ENCODE peak calls at places on chromosome 12, in nine cellular contexts. A, D, B, X, I, G, O, H and T are unnamed samples. For H3K9me3, the result is how much of the 10 kb centered on the place peaks cover.

GRCh38 chr12:532908-533565 is 73.3 kb downstream of the B4GALNT3 start:
- DNase-seq in A (no peak), D (no peak), B (no peak), X (peak), I (no peak), G (no peak), O (no peak), H (no peak), T (no peak)

GRCh38 chr12:113879658-113880057 is 86.5 kb downstream of the RBM19 start:
- DNase-seq in A (no peak), D (no peak), B (no peak), X (no peak), I (no peak), G (no peak), O (no peak), H (no peak), T (no peak)

GRCh38 chr12:6603095-6603567 is 4.0 kb downstream of the CHD4 start:
- DNase-seq in A (peak), D (no peak), B (no peak), X (no peak), I (no peak), G (no peak), O (peak), H (peak), T (peak)

GRCh38 chr12:13154027-13154538 is 42.4 kb upstream of the EMP1 start:
- DNase-seq in A (no peak), D (no peak), B (no peak), X (no peak), I (no peak), G (no peak), O (no peak), H (no peak), T (no peak)

GRCh38 chr12:92551853-92552397 is 150.9 kb upstream of the PLEKHG7 start:
- DNase-seq in A (no peak), D (no peak), B (no peak), X (peak), I (no peak), G (peak), O (no peak), H (no peak), T (no peak)

GRCh38 chr12:109758406-109759075 is 44.9 kb downstream of the FAM222A start:
- DNase-seq in A (peak), D (no peak), B (no peak), X (no peak), I (peak), G (no peak), O (no peak), H (no peak), T (no peak)

GRCh38 chr12:122422769-122423257 is 344 bp upstream of the CLIP1 start:
- DNase-seq in A (no peak), D (no peak), B (no peak), X (no peak), I (peak), G (peak), O (peak), H (peak), T (no peak)

GRCh38 chr12:68435816-68436215 is 103.7 kb upstream of the MDM1 start:
- DNase-seq in A (no peak), D (no peak), B (peak), X (peak), I (no peak), G (no peak), O (no peak), H (no peak), T (no peak)

GRCh38 chr12:78674311-78675085 is 190.1 kb upstream of the SYT1 start:
- DNase-seq in A (no peak), D (no peak), B (no peak), X (no peak), I (no peak), G (no peak), O (peak), H (no peak), T (no peak)

GRCh38 chr12:4353785-4354208 is 25.7 kb downstream of the FGF23 start:
- DNase-seq in A (no peak), D (no peak), B (no peak), X (peak), I (no peak), G (peak), O (peak), H (peak), T (peak)

GRCh38 chr12:75870878-75871277 is 160.7 kb downstream of the PHLDA1 start:
- DNase-seq in A (no peak), D (no peak), B (no peak), X (no peak), I (no peak), G (no peak), O (peak), H (no peak), T (no peak)

GRCh38 chr12:113062502-113063395 is 6.2 kb downstream of the DTX1 start:
- DNase-seq in A (no peak), D (peak), B (no peak), X (no peak), I (no peak), G (no peak), O (no peak), H (peak), T (no peak)

GRCh38 chr12:29591140-29592020 is 93.9 kb upstream of the OVCH1 start:
- DNase-seq in A (no peak), D (no peak), B (no peak), X (peak), I (no peak), G (peak), O (no peak), H (no peak), T (no peak)

GRCh38 chr12:7303772-7304171 is at the start of gene ACSM4:
- DNase-seq in A (no peak), D (no peak), B (no peak), X (no peak), I (no peak), G (no peak), O (no peak), H (no peak), T (no peak)

GRCh38 chr12:17062296-17063061 is 456.5 kb upstream of the LMO3 start:
- DNase-seq in A (no peak), D (no peak), B (no peak), X (no peak), I (no peak), G (no peak), O (peak), H (no peak), T (no peak)

GRCh38 chr12:97756741-97757140 is 294.1 kb downstream of the RMST start:
- DNase-seq in A (no peak), D (no peak), B (no peak), X (no peak), I (no peak), G (no peak), O (no peak), H (no peak), T (no peak)

GRCh38 chr12:112183141-112183581 is 57.8 kb downstream of the TRAFD1 start:
- DNase-seq in A (no peak), D (no peak), B (no peak), X (no peak), I (no peak), G (peak), O (no peak), H (no peak), T (no peak)

GRCh38 chr12:113005759-113006158 is 27.4 kb downstream of the OAS2 start:
- DNase-seq in A (no peak), D (no peak), B (no peak), X (no peak), I (no peak), G (peak), O (peak), H (peak), T (no peak)

GRCh38 chr12:86660488-86661171 is 404.4 kb upstream of the MGAT4C start:
- DNase-seq in A (no peak), D (no peak), B (no peak), X (no peak), I (no peak), G (no peak), O (peak), H (no peak), T (no peak)

GRCh38 chr12:66533767-66534166 is 145.1 kb downstream of the GRIP1 start:
- DNase-seq in A (no peak), D (no peak), B (no peak), X (no peak), I (no peak), G (no peak), O (no peak), H (peak), T (no peak)

GRCh38 chr12:49293056-49293956 is 1.6 kb upstream of the PRPH start:
- DNase-seq in A (peak), D (peak), B (no peak), X (no peak), I (no peak), G (no peak), O (no peak), H (no peak), T (no peak)

GRCh38 chr12:101040936-101041335 is 169.1 kb downstream of the SLC5A8 start:
- DNase-seq in A (no peak), D (no peak), B (no peak), X (no peak), I (no peak), G (no peak), O (no peak), H (no peak), T (no peak)

GRCh38 chr12:22860926-22861325 is 236.0 kb downstream of the ETNK1 start:
- DNase-seq in A (no peak), D (no peak), B (no peak), X (no peak), I (no peak), G (no peak), O (no peak), H (no peak), T (no peak)

GRCh38 chr12:109934026-109934425 is 34.0 kb downstream of the TCHP start:
- DNase-seq in A (peak), D (no peak), B (peak), X (no peak), I (no peak), G (no peak), O (no peak), H (peak), T (no peak)

GRCh38 chr12:93003540-93004239 is 74.6 kb upstream of the EEA1 start:
- DNase-seq in A (no peak), D (no peak), B (no peak), X (no peak), I (no peak), G (no peak), O (no peak), H (no peak), T (no peak)

GRCh38 chr12:102957339-102958050 is at the start of gene ASCL1:
- DNase-seq in A (no peak), D (no peak), B (no peak), X (peak), I (no peak), G (no peak), O (peak), H (no peak), T (no peak)

GRCh38 chr12:102955926-102956737 is 1.3 kb upstream of the ASCL1 start:
- DNase-seq in A (no peak), D (no peak), B (no peak), X (peak), I (no peak), G (no peak), O (no peak), H (no peak), T (no peak)

GRCh38 chr12:102958830-102959176 is 1.3 kb downstream of the ASCL1 start:
- DNase-seq in A (no peak), D (no peak), B (no peak), X (no peak), I (no peak), G (no peak), O (no peak), H (no peak), T (no peak)

GRCh38 chr12:102958073-102958829 is 777 bp downstream of the ASCL1 start:
- DNase-seq in A (no peak), D (peak), B (no peak), X (peak), I (no peak), G (no peak), O (no peak), H (no peak), T (no peak)

DNA sequence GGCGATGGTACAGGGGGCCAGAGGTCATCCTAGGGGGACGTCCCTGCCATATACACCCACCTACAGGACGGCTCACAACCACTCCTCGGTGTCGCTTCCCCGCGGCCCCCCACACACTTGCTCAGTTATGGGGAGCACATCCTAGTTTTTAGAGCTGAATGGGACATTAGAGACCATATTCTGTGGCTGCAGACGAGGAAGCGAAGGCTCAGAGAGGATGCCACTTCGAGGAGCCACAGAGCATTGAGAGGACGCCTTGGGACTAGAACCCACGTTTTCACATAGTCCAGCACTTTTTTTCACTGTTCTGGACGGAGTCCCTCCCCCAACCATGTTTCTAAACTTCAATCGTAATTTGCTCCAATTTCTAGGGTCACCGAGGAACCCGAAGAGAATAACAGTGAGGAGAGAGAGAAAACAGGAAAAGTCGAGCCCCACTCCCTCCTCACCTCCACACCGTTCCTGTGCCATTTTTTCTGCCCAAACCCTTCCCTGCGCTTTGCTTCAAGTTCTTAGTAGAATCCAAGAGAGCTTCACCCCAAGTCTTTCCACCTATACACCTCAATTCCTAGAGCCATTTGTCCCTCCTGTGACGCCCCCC is 636 bp upstream of the ASCL1 start:
- DNase-seq in A (no peak), D (no peak), B (no peak), X (no peak), I (no peak), G (no peak), O (no peak), H (no peak), T (no peak)
- H3K4me3 ChIP-seq in A (no peak), D (no peak), B (no peak), X (no peak), I (no peak), G (no peak), O (no peak), H (no peak), T (no peak)

DNA sequence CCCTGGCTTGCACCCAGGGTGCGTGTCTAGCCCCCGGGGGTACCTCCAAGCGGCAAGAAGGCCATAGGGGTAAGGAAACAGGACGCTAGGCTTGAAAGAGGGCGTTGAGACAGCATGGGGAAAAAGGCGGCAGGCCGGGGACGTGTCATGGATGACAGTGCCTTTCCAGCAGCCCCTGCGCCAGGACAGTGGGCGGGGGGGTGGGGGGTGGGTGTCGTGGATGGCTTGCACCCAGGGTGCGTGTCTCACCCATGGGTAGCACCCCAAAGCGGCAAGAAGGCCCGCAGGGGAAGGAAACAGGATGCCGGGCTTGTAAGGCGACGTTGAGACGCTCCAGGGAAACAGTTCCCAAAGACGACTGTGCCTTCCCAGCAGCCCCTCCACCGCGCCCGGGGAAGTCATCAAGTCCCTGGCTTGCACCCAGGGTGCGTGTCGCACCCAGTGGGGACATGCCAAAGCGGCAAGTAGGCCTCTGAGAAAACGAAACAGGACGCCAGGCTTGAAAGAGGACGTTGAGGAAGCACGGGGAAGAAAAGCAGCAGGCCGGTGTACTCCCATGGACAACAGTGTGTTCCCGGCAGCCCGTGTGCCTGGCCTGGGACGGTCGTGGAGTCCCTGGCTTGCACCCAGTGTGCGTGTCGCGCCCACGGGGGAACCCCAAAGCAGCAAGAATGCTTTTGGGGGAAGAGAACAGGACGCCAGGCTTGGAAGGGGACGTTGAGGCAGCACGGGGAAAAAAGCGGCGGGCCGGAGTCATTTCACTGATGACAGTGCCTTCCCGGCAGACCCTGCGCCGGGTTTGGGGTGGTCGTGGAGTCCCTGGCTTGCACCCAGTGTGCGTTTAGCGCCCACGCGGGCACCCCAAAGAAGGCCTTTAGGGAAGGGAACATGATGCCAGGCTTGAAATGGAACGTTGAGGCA is 163.5 kb upstream of the ALG10B start:
- DNase-seq in A (peak), D (no peak), B (no peak), X (no peak), I (no peak), G (no peak), O (no peak), H (no peak), T (no peak)
- H3K9me3 ChIP-seq in A (under half), D (under half), B (half or more), X (under half), I (under half), G (under half), O (under half), H (under half), T (under half)

GRCh38 chr12:9124346-9125031 is 8.8 kb upstream of the A2M start:
- DNase-seq in A (no peak), D (no peak), B (no peak), X (no peak), I (no peak), G (no peak), O (no peak), H (no peak), T (no peak)
- H3K4me3 ChIP-seq in A (peak), D (no peak), B (no peak), X (no peak), I (peak), G (no peak), O (no peak), H (no peak), T (no peak)

GRCh38 chr12:133105620-133106019 is 24.5 kb downstream of the ZNF891 start:
- DNase-seq in A (no peak), D (no peak), B (no peak), X (no peak), I (no peak), G (no peak), O (no peak), H (no peak), T (no peak)
- H3K9me3 ChIP-seq in A (under half), D (half or more), B (under half), X (half or more), I (half or more), G (under half), O (half or more), H (half or more), T (half or more)

GRCh38 chr12:54016051-54016450 is 7.3 kb downstream of the HOXC8 start:
- DNase-seq in A (no peak), D (no peak), B (no peak), X (no peak), I (no peak), G (no peak), O (no peak), H (no peak), T (no peak)
- H3K4me3 ChIP-seq in A (peak), D (no peak), B (no peak), X (no peak), I (no peak), G (no peak), O (peak), H (no peak), T (no peak)

GRCh38 chr12:34333337-34333736 is 311.0 kb downstream of the ALG10 start:
- DNase-seq in A (no peak), D (no peak), B (no peak), X (no peak), I (no peak), G (peak), O (no peak), H (no peak), T (no peak)
- H3K9me3 ChIP-seq in A (under half), D (half or more), B (half or more), X (under half), I (under half), G (under half), O (under half), H (under half), T (under half)